ENCODE peak calls at places on chromosomes 2 and 18, in six cellular contexts. One of them, this sample, is unnamed.

GRCh38 chr2:85810376-85811172 is 56.8 kb downstream of the ATOH8 start:
- DNase-seq in left ventricle myocardium inferior: no peak
- DNase-seq in cardiac muscle cell: no peak
- DNase-seq in heart left ventricle: no peak
- DNase-seq in fibroblast of pulmonary artery: no peak
- DNase-seq in AG09309: no peak
- DNase-seq in this sample: no peak

GRCh38 chr2:20449501-20450200 is 2.8 kb downstream of the RHOB start:
- DNase-seq in left ventricle myocardium inferior: no peak
- DNase-seq in cardiac muscle cell: no peak
- DNase-seq in heart left ventricle: no peak
- DNase-seq in fibroblast of pulmonary artery: peak; percentile 70
- DNase-seq in AG09309: no peak
- DNase-seq in this sample: no peak

GRCh38 chr2:95354925-95355324 is 47.6 kb upstream of the FAHD2A start:
- DNase-seq in left ventricle myocardium inferior: no peak
- DNase-seq in cardiac muscle cell: no peak
- DNase-seq in heart left ventricle: no peak
- DNase-seq in fibroblast of pulmonary artery: no peak
- DNase-seq in AG09309: no peak
- DNase-seq in this sample: no peak

GRCh38 chr2:233201271-233202013 is 50.0 kb upstream of the ATG16L1 start:
- DNase-seq in left ventricle myocardium inferior: no peak
- DNase-seq in cardiac muscle cell: no peak
- DNase-seq in heart left ventricle: no peak
- DNase-seq in fibroblast of pulmonary artery: no peak
- DNase-seq in AG09309: no peak
- DNase-seq in this sample: no peak

GRCh38 chr18:8623549-8624106 is 14.4 kb downstream of the RAB12 start:
- DNase-seq in left ventricle myocardium inferior: peak; percentile 58
- DNase-seq in cardiac muscle cell: no peak
- DNase-seq in heart left ventricle: peak; percentile 76
- DNase-seq in fibroblast of pulmonary artery: no peak
- DNase-seq in AG09309: no peak
- DNase-seq in this sample: no peak

GRCh38 chr2:215382480-215382879 is 53.4 kb downstream of the FN1 start:
- DNase-seq in left ventricle myocardium inferior: no peak
- DNase-seq in cardiac muscle cell: no peak
- DNase-seq in heart left ventricle: no peak
- DNase-seq in fibroblast of pulmonary artery: no peak
- DNase-seq in AG09309: no peak
- DNase-seq in this sample: no peak

GRCh38 chr18:48676756-48677368 is 138.0 kb downstream of the CTIF start:
- DNase-seq in left ventricle myocardium inferior: peak; percentile 68
- DNase-seq in cardiac muscle cell: peak; percentile 88
- DNase-seq in heart left ventricle: peak; percentile 74
- DNase-seq in fibroblast of pulmonary artery: peak; percentile 61
- DNase-seq in AG09309: no peak
- DNase-seq in this sample: no peak

GRCh38 chr2:170887496-170888265 is 41.4 kb upstream of the GORASP2 start:
- DNase-seq in left ventricle myocardium inferior: no peak
- DNase-seq in cardiac muscle cell: no peak
- DNase-seq in heart left ventricle: no peak
- DNase-seq in fibroblast of pulmonary artery: no peak
- DNase-seq in AG09309: no peak
- DNase-seq in this sample: no peak

GRCh38 chr2:204982303-204982702 is 437.0 kb downstream of the PARD3B start:
- DNase-seq in left ventricle myocardium inferior: no peak
- DNase-seq in cardiac muscle cell: no peak
- DNase-seq in heart left ventricle: no peak
- DNase-seq in fibroblast of pulmonary artery: peak; percentile 4
- DNase-seq in AG09309: no peak
- DNase-seq in this sample: no peak

GRCh38 chr2:136110528-136110927 is 7.4 kb downstream of the CXCR4 start:
- DNase-seq in left ventricle myocardium inferior: no peak
- DNase-seq in cardiac muscle cell: no peak
- DNase-seq in heart left ventricle: no peak
- DNase-seq in fibroblast of pulmonary artery: no peak
- DNase-seq in AG09309: no peak
- DNase-seq in this sample: no peak

GRCh38 chr2:1653137-1653789 is 91.1 kb downstream of the PXDN start:
- DNase-seq in left ventricle myocardium inferior: peak; percentile 57
- DNase-seq in cardiac muscle cell: no peak
- DNase-seq in heart left ventricle: peak; percentile 73
- DNase-seq in fibroblast of pulmonary artery: peak; percentile 97
- DNase-seq in AG09309: peak; percentile 94
- DNase-seq in this sample: peak; percentile 92

GRCh38 chr2:163736433-163737168 is 793 bp upstream of the FIGN start:
- DNase-seq in left ventricle myocardium inferior: peak; percentile 58
- DNase-seq in cardiac muscle cell: peak; percentile 79
- DNase-seq in heart left ventricle: peak; percentile 66
- DNase-seq in fibroblast of pulmonary artery: peak; percentile 39
- DNase-seq in AG09309: no peak
- DNase-seq in this sample: no peak

GRCh38 chr18:28657836-28658410 is 481.0 kb upstream of the CDH2 start:
- DNase-seq in left ventricle myocardium inferior: no peak
- DNase-seq in cardiac muscle cell: no peak
- DNase-seq in heart left ventricle: no peak
- DNase-seq in fibroblast of pulmonary artery: peak; percentile 10
- DNase-seq in AG09309: no peak
- DNase-seq in this sample: peak; percentile 56

GRCh38 chr2:69576895-69577294 is 66.6 kb downstream of the AAK1 start:
- DNase-seq in left ventricle myocardium inferior: no peak
- DNase-seq in cardiac muscle cell: no peak
- DNase-seq in heart left ventricle: no peak
- DNase-seq in fibroblast of pulmonary artery: no peak
- DNase-seq in AG09309: no peak
- DNase-seq in this sample: no peak

GRCh38 chr2:950627-950992 is at the start of gene SNTG2:
- DNase-seq in left ventricle myocardium inferior: peak; percentile 35
- DNase-seq in cardiac muscle cell: peak; percentile 67
- DNase-seq in heart left ventricle: no peak
- DNase-seq in fibroblast of pulmonary artery: no peak
- DNase-seq in AG09309: no peak
- DNase-seq in this sample: no peak

GRCh38 chr2:42569116-42569711 is 782 bp downstream of the MTA3 start:
- DNase-seq in left ventricle myocardium inferior: peak; percentile 17
- DNase-seq in cardiac muscle cell: peak; percentile 38
- DNase-seq in heart left ventricle: peak; percentile 40
- DNase-seq in fibroblast of pulmonary artery: peak; percentile 40
- DNase-seq in AG09309: no peak
- DNase-seq in this sample: peak; percentile 13

DNA sequence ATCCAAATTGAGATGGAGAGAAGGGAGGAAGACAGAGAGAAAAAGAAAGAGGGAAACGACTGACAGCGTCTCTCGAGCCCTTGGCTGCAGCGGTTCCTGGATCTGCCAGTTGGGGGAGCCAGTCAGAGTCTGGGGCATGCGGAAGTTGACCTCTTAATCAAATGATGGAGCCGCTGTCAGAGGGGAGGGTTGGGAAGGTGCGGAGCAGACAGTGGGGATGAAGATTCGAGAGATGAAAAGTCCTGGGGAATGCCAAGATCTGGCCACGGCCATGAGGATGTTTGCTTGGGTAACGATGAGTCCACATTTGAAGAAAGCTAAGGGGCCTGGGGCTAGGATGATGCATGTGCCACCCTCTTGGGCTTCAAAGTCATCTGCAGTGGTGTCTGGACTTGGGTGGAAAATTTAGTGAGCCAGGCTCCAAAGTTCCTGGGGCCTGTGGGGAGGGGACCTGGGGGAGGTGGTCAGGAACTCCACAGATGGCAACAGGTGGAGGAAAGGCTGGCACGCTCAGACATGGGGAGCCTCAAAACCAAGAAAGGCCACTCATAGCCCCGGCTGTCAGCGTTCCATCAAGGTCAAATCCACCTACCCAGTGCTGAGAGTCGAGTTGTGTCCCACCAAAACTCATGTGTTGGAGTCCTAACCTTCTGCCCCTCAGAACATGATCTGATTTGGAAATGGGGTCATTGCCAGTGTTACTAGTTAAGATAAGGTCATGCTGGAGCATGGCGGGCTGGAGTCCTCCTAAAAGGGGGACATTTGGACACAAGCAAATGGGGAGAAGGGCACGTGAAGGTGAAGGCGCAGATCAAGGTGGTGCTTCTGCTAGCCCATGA is 200.1 kb downstream of the NDUFA10 start:
- DNase-seq in left ventricle myocardium inferior: peak; percentile 10
- DNase-seq in cardiac muscle cell: no peak
- DNase-seq in heart left ventricle: no peak
- DNase-seq in fibroblast of pulmonary artery: no peak
- DNase-seq in AG09309: no peak
- DNase-seq in this sample: no peak
- TF ChIP-seq CTCF in left ventricle myocardium inferior: no peak
- TF ChIP-seq CTCF in cardiac muscle cell: no peak
- TF ChIP-seq CTCF in heart left ventricle: no peak
- TF ChIP-seq CTCF in fibroblast of pulmonary artery: no peak
- TF ChIP-seq CTCF in AG09309: no peak
- TF ChIP-seq CTCF in this sample: no peak

GRCh38 chr2:111044066-111044465 is 76.6 kb upstream of the BCL2L11 start:
- DNase-seq in left ventricle myocardium inferior: no peak
- DNase-seq in cardiac muscle cell: no peak
- DNase-seq in heart left ventricle: no peak
- DNase-seq in fibroblast of pulmonary artery: no peak
- DNase-seq in AG09309: no peak
- DNase-seq in this sample: no peak
- H3K4me3 ChIP-seq in left ventricle myocardium inferior: no peak overlapping the region
- H3K4me3 ChIP-seq in cardiac muscle cell: no peak overlapping the region
- H3K4me3 ChIP-seq in heart left ventricle: no peak overlapping the region
- H3K4me3 ChIP-seq in fibroblast of pulmonary artery: no peak overlapping the region
- H3K4me3 ChIP-seq in AG09309: no peak overlapping the region
- H3K4me3 ChIP-seq in this sample: no peak overlapping the region

GRCh38 chr2:8544786-8545631 is 136.8 kb upstream of the ID2 start:
- DNase-seq in left ventricle myocardium inferior: peak; percentile 68
- DNase-seq in cardiac muscle cell: no peak
- DNase-seq in heart left ventricle: peak; percentile 79
- DNase-seq in fibroblast of pulmonary artery: peak; percentile 77
- DNase-seq in AG09309: peak; percentile 80
- DNase-seq in this sample: no peak
- TF ChIP-seq CTCF in left ventricle myocardium inferior: peak; percentile 49
- TF ChIP-seq CTCF in cardiac muscle cell: peak; percentile 51
- TF ChIP-seq CTCF in heart left ventricle: peak; percentile 48
- TF ChIP-seq CTCF in fibroblast of pulmonary artery: peak; percentile 29
- TF ChIP-seq CTCF in AG09309: peak; percentile 67
- TF ChIP-seq CTCF in this sample: peak; percentile 43

DNA sequence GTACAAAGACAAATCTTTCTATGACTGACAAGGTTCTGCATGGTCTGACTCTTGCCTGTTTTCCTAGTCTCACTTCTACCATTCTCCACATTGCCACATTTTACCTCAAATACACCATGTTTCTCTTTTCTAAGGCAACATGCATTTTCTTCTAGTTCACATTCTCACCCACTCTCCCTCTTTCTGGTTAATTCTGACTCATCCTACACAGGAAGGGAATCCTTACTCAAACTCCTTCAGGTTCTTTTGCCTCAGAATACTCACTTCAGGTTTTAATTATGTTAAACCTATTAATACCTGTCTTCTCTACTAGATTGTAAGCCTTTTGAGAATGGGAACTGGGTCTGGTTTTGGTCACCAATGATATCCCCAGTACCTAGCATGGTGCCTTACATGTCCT is 47.2 kb downstream of the MAP2 start:
- DNase-seq in left ventricle myocardium inferior: no peak
- DNase-seq in cardiac muscle cell: no peak
- DNase-seq in heart left ventricle: no peak
- DNase-seq in fibroblast of pulmonary artery: peak; percentile 66
- DNase-seq in AG09309: no peak
- DNase-seq in this sample: no peak
- H3K4me3 ChIP-seq in left ventricle myocardium inferior: no peak overlapping the region
- H3K4me3 ChIP-seq in cardiac muscle cell: no peak overlapping the region
- H3K4me3 ChIP-seq in heart left ventricle: no peak overlapping the region
- H3K4me3 ChIP-seq in fibroblast of pulmonary artery: no peak overlapping the region
- H3K4me3 ChIP-seq in AG09309: no peak overlapping the region
- H3K4me3 ChIP-seq in this sample: no peak overlapping the region

DNA sequence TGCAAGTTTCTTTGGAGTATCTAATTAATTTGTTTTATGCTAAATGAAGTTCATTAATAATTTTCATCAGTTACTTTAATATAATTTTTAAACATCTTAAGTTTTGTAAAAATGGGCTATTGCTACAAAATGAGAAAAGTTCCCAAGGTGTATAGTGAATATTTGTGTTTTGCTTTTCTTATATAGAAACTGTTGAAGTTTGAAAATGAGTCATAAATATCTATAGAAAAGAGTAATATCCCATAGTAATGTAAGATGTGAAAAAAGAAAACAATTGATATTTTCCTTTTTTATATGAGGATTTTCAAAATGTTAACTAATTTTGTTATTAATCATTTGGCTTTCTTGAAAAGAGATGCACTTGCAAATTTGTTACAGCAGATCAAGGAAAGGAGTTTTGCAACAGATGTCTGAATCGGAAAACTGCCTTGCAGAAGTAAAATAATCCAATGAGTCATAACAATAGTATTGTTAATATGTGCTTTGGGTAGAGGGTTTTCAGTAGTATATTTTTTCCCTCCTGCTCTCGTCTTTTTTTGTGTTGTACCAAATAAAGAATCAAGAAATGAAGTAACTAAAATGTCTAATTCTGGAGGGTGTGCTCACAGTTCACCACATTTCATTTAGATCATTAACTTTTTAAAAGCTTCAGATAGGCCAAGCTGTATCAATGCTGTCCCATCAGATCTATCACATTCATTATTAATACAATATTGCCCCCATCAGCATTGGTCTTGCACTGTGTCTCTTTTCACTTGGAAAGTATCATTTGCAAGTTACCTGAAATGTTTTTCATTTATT is 15.5 kb downstream of the DUSP19 start:
- DNase-seq in left ventricle myocardium inferior: no peak
- DNase-seq in cardiac muscle cell: no peak
- DNase-seq in heart left ventricle: no peak
- DNase-seq in fibroblast of pulmonary artery: peak; percentile 70
- DNase-seq in AG09309: no peak
- DNase-seq in this sample: no peak
- TF ChIP-seq CTCF in left ventricle myocardium inferior: peak; percentile 27
- TF ChIP-seq CTCF in cardiac muscle cell: no peak
- TF ChIP-seq CTCF in heart left ventricle: no peak
- TF ChIP-seq CTCF in fibroblast of pulmonary artery: peak; percentile 15
- TF ChIP-seq CTCF in AG09309: no peak
- TF ChIP-seq CTCF in this sample: no peak

This sample was measured in retinal pigment epithelial cell.